ENCODE peak calls at places on chromosomes 12 and 14, in seven cellular contexts. X is esophagus squamous epithelium; E is CD4-positive, CD25-positive, alpha-beta regulatory T cell; V is prostate gland; F is left ventricle myocardium inferior; U is endodermal cell; N is GM23338. D is an unnamed sample.

GRCh38 chr14:94884616-94885230 is 114.8 kb upstream of the GSC start:
- DNase-seq in V (no peak), X (no peak), N (no peak), F (no peak), E (no peak), U (peak; percentile 74), D (no peak)

GRCh38 chr12:67697443-67697842 is 48.9 kb downstream of the DYRK2 start:
- DNase-seq in E (peak; percentile 15), U (no peak), F (no peak), X (no peak), V (no peak), N (no peak), D (no peak)

GRCh38 chr14:84826349-84826748 is 703.6 kb upstream of the FLRT2 start:
- DNase-seq in F (no peak), X (no peak), V (no peak), E (no peak), N (no peak), U (no peak), D (no peak)

GRCh38 chr12:40331886-40332285 is 107.1 kb downstream of the LRRK2 start:
- DNase-seq in X (no peak), N (no peak), F (no peak), V (no peak), U (no peak), E (no peak), D (peak; percentile 7)

GRCh38 chr12:122593910-122594309 is 66.9 kb downstream of the KNTC1 start:
- DNase-seq in V (no peak), U (no peak), F (no peak), X (no peak), N (no peak), E (no peak), D (no peak)

GRCh38 chr12:15853877-15854276 is 28.3 kb upstream of the STRAP start:
- DNase-seq in E (no peak), F (no peak), X (no peak), U (no peak), V (no peak), N (no peak), D (no peak)

GRCh38 chr12:124490584-124491305 is 76.7 kb downstream of the NCOR2 start:
- DNase-seq in N (no peak), E (no peak), V (no peak), F (peak; percentile 92), X (no peak), U (no peak), D (no peak)

GRCh38 chr12:14654842-14655241 is 41.6 kb downstream of the GUCY2C start:
- DNase-seq in F (no peak), N (no peak), U (no peak), X (no peak), V (no peak), E (no peak), D (no peak)

GRCh38 chr14:100741956-100742355 is 15.3 kb downstream of the DLK1 start:
- DNase-seq in X (no peak), F (no peak), U (no peak), V (no peak), N (no peak), E (no peak), D (peak; percentile 57)

GRCh38 chr12:9813821-9814798 is 13.2 kb upstream of the KLRF1 start:
- DNase-seq in V (peak; percentile 60), F (peak; percentile 76), N (peak; percentile 85), X (peak; percentile 31), U (peak; percentile 99), E (peak; percentile 89), D (peak; percentile 30)

DNA sequence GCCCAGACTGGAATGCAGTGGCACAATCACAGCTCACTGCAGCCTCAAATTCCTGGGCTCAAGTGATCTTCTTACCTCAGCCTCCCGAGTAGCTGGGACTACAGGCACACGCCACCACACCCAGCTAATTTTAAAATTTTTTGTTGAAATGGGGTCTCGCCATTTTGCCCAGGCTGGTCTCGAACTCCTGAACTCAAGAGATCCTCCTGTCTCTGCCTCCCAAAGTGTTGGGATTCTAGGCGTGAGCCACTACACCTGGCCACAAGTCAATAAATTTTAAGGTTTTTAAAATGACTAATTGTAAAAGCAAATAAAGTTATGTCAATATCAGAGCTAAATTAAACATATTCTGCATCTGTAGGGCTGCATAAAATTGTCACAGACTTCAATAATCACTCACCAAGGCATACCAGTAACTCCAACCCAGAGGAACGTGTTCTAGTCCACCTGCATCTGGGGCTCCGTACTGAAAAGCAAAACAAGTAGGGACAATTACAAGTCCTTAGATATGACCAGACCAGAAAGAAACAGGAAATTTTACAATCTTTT is 13.9 kb downstream of the GNS start:
- DNase-seq in V (no peak), X (no peak), N (no peak), F (no peak), U (no peak), E (no peak), D (no peak)
- H3K36me3 ChIP-seq in V (no peaks in the 10 kb centered on the region), X (peaks cover 14% of the 10 kb centered on the region), N (peaks cover 42% of the 10 kb centered on the region), F (peaks cover 94% of the 10 kb centered on the region), U (peaks cover 69% of the 10 kb centered on the region), E (peaks cover 50% of the 10 kb centered on the region), D (peaks cover 58% of the 10 kb centered on the region)

GRCh38 chr12:130444081-130444480 is 106.4 kb downstream of the PIWIL1 start:
- DNase-seq in X (no peak), F (no peak), N (no peak), V (no peak), E (no peak), U (no peak), D (no peak)
- H3K36me3 ChIP-seq in X (no peaks in the 10 kb centered on the region), F (no peaks in the 10 kb centered on the region), N (no peaks in the 10 kb centered on the region), V (no peaks in the 10 kb centered on the region), E (no peaks in the 10 kb centered on the region), U (no peaks in the 10 kb centered on the region), D (no peaks in the 10 kb centered on the region)

DNA sequence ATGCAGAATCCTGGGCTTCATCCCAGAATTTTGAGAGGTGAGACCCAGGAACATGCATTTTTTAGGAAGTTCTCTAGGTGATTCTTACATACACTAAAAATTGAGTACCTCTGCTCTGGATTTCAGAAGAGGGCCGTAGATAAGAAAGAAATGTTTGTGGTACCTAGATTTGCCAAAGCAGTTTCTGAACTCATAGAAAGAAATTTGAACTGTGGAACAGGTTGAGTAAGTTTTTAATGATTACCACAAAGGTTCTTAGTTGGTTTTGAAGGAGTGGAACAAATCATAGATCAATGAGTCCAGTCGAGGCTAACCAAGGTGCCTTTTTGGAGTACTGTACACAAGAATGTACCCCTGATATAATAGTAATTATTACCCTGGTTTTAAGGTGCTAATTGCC is 24.9 kb downstream of the TTLL5 start:
- DNase-seq in E (no peak), V (no peak), N (no peak), U (no peak), F (no peak), X (no peak), D (no peak)
- H3K36me3 ChIP-seq in E (peaks cover 18% of the 10 kb centered on the region), V (no peaks in the 10 kb centered on the region), N (peaks cover 11% of the 10 kb centered on the region), U (peaks cover 58% of the 10 kb centered on the region), F (peaks cover 45% of the 10 kb centered on the region), X (no peaks in the 10 kb centered on the region), D (peaks cover 42% of the 10 kb centered on the region)

GRCh38 chr12:49645151-49646039 is 22.0 kb downstream of the PRPF40B start:
- DNase-seq in F (no peak), X (no peak), V (no peak), N (no peak), U (no peak), E (no peak), D (no peak)

GRCh38 chr12:49646871-49647270 is 23.5 kb downstream of the PRPF40B start:
- DNase-seq in N (no peak), V (no peak), U (no peak), E (no peak), F (no peak), X (no peak), D (no peak)

GRCh38 chr12:49647827-49648721 is 24.7 kb downstream of the PRPF40B start:
- DNase-seq in U (no peak), N (no peak), V (no peak), F (no peak), X (no peak), E (peak; percentile 62), D (peak; percentile 24)

GRCh38 chr12:49647280-49647679 is 23.9 kb downstream of the PRPF40B start:
- DNase-seq in E (no peak), F (no peak), X (no peak), V (no peak), U (no peak), N (no peak), D (no peak)

DNA sequence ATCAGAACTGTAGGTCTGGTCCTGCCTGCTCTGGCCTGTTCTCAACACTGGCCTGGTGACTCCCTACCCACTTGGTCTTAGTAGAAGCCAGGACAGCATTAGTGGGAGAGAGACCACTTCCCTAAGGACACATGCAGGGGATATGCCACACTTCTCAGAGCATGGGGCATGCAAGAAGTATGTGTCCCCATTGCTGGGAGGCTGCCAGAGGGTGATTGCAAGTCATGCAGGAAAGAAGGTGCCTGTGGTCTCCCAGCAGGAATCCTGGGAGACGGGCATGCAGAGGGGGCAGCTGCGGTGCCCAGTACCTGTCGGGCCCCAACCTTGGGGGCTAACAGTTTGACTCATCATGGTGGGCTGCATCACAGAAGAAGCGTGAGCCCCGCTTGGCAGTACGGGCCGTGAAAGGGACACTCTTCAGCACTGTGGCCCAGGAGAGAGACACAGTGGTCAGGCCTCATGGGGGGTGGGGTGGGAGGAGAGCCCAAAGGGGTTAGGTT is 23.0 kb downstream of the PRPF40B start:
- DNase-seq in F (no peak), U (no peak), X (no peak), N (no peak), V (no peak), E (no peak), D (no peak)
- H3K36me3 ChIP-seq in F (peaks cover 86% of the 10 kb centered on the region), U (peaks cover 75% of the 10 kb centered on the region), X (no peaks in the 10 kb centered on the region), N (peaks cover 9% of the 10 kb centered on the region), V (no peaks in the 10 kb centered on the region), E (peaks cover 38% of the 10 kb centered on the region), D (peaks cover 60% of the 10 kb centered on the region)

GRCh38 chr12:71626098-71626497 is 37.5 kb downstream of the ZFC3H1 start:
- DNase-seq in X (no peak), F (no peak), E (peak; percentile 15), U (no peak), V (no peak), N (no peak), D (no peak)
- H3K36me3 ChIP-seq in X (peaks cover 8% of the 10 kb centered on the region), F (peaks cover 91% of the 10 kb centered on the region), E (peaks cover 94% of the 10 kb centered on the region), U (peaks cover 99% of the 10 kb centered on the region), V (no peaks in the 10 kb centered on the region), N (peaks cover 56% of the 10 kb centered on the region), D (peaks cover 100% of the 10 kb centered on the region)

GRCh38 chr12:13085968-13086686 is 17.3 kb downstream of the GSG1 start:
- DNase-seq in N (no peak), U (no peak), X (no peak), F (no peak), V (no peak), E (no peak), D (no peak)
- H3K36me3 ChIP-seq in N (peaks cover under 1% of the 10 kb centered on the region), U (no peaks in the 10 kb centered on the region), X (no peaks in the 10 kb centered on the region), F (peaks cover 3% of the 10 kb centered on the region), V (no peaks in the 10 kb centered on the region), E (no peaks in the 10 kb centered on the region), D (peaks cover 13% of the 10 kb centered on the region)

DNA sequence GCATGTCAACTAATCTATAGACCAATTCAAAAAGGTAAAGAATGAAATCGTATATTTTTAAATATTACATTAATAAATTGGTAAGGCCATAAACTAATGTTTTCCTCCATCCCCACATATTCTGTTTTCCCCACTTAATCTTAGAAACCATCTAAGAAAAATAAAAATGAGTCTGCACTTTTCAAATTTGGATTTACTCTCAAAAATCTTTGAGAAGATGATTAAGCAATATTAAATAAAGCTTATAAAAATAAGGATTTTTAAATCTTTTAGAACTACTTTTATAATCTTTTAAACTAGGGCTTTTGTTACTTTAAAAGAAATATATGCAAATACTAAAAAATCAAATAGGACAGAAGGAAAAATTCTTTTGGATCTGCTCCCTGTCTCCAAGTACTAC is 10.6 kb upstream of the HAL start:
- DNase-seq in F (no peak), X (no peak), V (no peak), U (no peak), E (no peak), N (no peak), D (no peak)
- H3K36me3 ChIP-seq in F (peaks cover 96% of the 10 kb centered on the region), X (peaks cover 8% of the 10 kb centered on the region), V (no peaks in the 10 kb centered on the region), U (peaks cover 85% of the 10 kb centered on the region), E (peaks cover 79% of the 10 kb centered on the region), N (peaks cover 61% of the 10 kb centered on the region), D (peaks cover 52% of the 10 kb centered on the region)

D was measured in adipocyte.